ENCODE peak calls at places on chromosomes 3 and 15, in five cellular contexts. W is gastrocnemius medialis, L is endodermal cell, R is breast epithelium, Y is heart left ventricle. K is an unnamed sample.

GRCh38 chr3:161369531-161369930 is 1.8 kb downstream of the SPTSSB start:
- DNase-seq in W (no peak), L (no peak), R (no peak), Y (no peak), K (no peak)

GRCh38 chr15:75460646-75461045 is 9.2 kb upstream of the SIN3A start:
- DNase-seq in W (no peak), L (no peak), R (no peak), Y (no peak), K (no peak)

GRCh38 chr15:67840747-67841634 is 1.1 kb upstream of the RNU6-1 start:
- DNase-seq in W (no peak), L (peak; percentile 63), R (no peak), Y (no peak), K (no peak)

GRCh38 chr3:122730240-122730639 is 49.6 kb downstream of the PARP14 start:
- DNase-seq in W (no peak), L (peak; percentile 53), R (no peak), Y (no peak), K (no peak)

GRCh38 chr3:192444096-192444790 is 283.1 kb downstream of the FGF12 start:
- DNase-seq in W (peak; percentile 23), L (peak; percentile 90), R (peak; percentile 65), Y (peak; percentile 33), K (peak; percentile 43)

GRCh38 chr3:108012304-108012703 is 78.5 kb downstream of the CD47 start:
- DNase-seq in W (no peak), L (no peak), R (no peak), Y (no peak), K (no peak)

GRCh38 chr15:72195101-72195511 is 2.5 kb downstream of the GRAMD2A start:
- DNase-seq in W (no peak), L (peak; percentile 57), R (no peak), Y (no peak), K (no peak)

GRCh38 chr15:65057549-65057940 is 10.2 kb downstream of the RASL12 start:
- DNase-seq in W (no peak), L (no peak), R (no peak), Y (no peak), K (no peak)

GRCh38 chr3:113249111-113249510 is 37.8 kb downstream of the BOC start:
- DNase-seq in W (no peak), L (no peak), R (no peak), Y (no peak), K (no peak)

GRCh38 chr3:113245775-113246174 is 34.4 kb downstream of the BOC start:
- DNase-seq in W (peak; percentile 57), L (no peak), R (no peak), Y (peak; percentile 43), K (peak; percentile 58)

GRCh38 chr3:113247051-113247450 is 35.7 kb downstream of the BOC start:
- DNase-seq in W (no peak), L (no peak), R (no peak), Y (no peak), K (no peak)

GRCh38 chr3:113249601-113250000 is 38.2 kb downstream of the BOC start:
- DNase-seq in W (no peak), L (no peak), R (no peak), Y (no peak), K (no peak)

GRCh38 chr3:113247664-113248458 is 36.5 kb downstream of the BOC start:
- DNase-seq in W (no peak), L (no peak), R (no peak), Y (no peak), K (no peak)
- TF ChIP-seq CTCF in W (no peak), L (no peak), R (no peak), Y (no peak), K (no peak)

DNA sequence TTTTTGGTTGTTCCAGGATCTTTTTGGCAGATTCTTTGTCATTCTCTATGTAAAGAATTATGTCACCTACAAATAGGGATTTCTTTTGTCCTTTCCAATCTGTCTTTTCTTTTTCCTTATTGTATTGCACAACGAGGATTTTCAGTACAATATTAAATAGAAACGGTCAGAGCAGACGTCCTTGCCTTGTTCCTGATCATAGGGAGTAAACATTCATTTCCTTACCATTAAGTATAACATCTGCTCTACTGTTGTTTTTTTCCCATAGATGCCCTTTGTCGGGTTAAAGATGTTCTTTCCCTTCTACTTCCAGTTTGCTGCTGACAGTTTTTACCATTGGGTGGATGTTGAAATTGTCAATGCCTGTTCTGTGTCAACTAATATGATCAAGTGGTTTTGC is 528.4 kb downstream of the OCA2 start:
- DNase-seq in W (no peak), L (no peak), R (no peak), Y (no peak), K (no peak)
- H3K9me3 ChIP-seq in W (no peaks in the 10 kb centered on the region), L (no peaks in the 10 kb centered on the region), R (no peaks in the 10 kb centered on the region), Y (no peaks in the 10 kb centered on the region), K (no peaks in the 10 kb centered on the region)

GRCh38 chr15:77144028-77144427 is 73.1 kb upstream of the TSPAN3 start:
- DNase-seq in W (no peak), L (no peak), R (no peak), Y (no peak), K (no peak)
- H3K4me3 ChIP-seq in W (no peak overlapping the region), L (no peak overlapping the region), R (no peak overlapping the region), Y (no peak overlapping the region), K (no peak overlapping the region)

GRCh38 chr3:48558446-48559134 is 2.0 kb upstream of the PFKFB4 start:
- DNase-seq in W (peak; percentile 60), L (no peak), R (no peak), Y (peak; percentile 45), K (peak; percentile 47)
- TF ChIP-seq CTCF in W (peak; percentile 13), L (peak; percentile 13), R (no peak), Y (peak; percentile 5), K (no peak)

GRCh38 chr3:8363200-8363599 is 138.4 kb upstream of the LMCD1 start:
- DNase-seq in W (no peak), L (no peak), R (no peak), Y (no peak), K (no peak)

GRCh38 chr3:8353364-8353763 is 148.3 kb upstream of the LMCD1 start:
- DNase-seq in W (no peak), L (no peak), R (no peak), Y (no peak), K (no peak)

GRCh38 chr3:8352475-8352874 is 149.1 kb upstream of the LMCD1 start:
- DNase-seq in W (no peak), L (no peak), R (no peak), Y (no peak), K (no peak)

GRCh38 chr3:8355346-8355745 is 146.3 kb upstream of the LMCD1 start:
- DNase-seq in W (no peak), L (no peak), R (no peak), Y (no peak), K (no peak)

DNA sequence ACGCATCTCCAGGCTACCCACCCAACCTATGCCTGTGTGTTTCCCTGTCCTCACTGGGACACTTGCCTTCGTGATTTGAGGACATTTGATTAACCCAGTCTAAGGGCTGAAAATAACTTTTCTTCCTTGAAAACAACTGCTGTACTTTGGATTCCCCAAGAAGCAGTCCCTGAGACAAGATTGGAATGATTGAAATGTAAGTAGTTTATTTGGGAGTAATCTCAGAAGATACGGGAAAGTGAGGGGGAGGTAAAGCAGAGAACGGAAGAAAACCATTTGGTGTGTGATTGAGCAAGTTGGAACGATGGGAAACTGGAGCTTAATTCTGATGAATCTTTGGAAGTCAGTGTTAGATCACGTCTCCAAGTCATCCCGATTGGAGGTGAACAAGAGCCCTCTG is 143.8 kb upstream of the LMCD1 start:
- DNase-seq in W (no peak), L (no peak), R (no peak), Y (no peak), K (no peak)
- H3K9me3 ChIP-seq in W (no peaks in the 10 kb centered on the region), L (no peaks in the 10 kb centered on the region), R (no peaks in the 10 kb centered on the region), Y (no peaks in the 10 kb centered on the region), K (no peaks in the 10 kb centered on the region)

GRCh38 chr3:18390024-18390660 is 35.0 kb downstream of the SATB1 start:
- DNase-seq in W (no peak), L (no peak), R (no peak), Y (no peak), K (no peak)
- H3K4me3 ChIP-seq in W (no peak overlapping the region), L (no peak overlapping the region), R (no peak overlapping the region), Y (no peak overlapping the region), K (no peak overlapping the region)

DNA sequence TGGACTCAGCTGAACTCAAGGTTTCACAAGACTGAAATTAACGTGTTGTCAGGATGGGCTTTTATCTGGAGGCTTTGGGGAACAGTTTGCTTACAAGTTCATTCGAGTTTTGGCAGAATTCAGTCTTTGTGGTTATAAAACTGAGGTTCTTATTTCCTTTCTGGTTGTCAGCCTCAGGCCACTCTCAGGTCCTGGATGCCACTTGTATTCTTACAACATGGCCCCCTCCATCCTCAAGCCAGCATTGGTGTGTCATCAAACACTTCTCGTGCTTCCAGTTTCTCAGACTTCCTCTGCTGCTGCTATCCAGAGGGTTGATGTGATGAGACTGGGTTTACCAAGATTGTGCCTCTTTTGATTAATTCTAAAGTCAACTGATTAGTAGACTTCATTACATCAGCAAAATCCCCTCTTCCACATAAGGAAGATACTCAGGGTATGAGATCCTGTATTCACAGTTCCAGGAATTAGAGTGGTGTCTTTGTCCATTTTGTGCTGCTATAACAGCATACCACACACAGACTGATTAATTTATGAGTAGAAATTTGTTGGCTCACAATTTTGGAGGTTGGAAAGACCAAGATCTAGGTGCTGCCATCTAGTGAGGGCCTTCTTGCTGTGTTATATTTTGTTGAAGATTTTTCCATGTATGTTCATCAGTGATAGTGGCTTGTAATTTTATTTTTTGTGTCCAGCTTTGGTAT is 10.9 kb downstream of the LRCH3 start:
- DNase-seq in W (no peak), L (no peak), R (no peak), Y (no peak), K (no peak)
- TF ChIP-seq CTCF in W (peak; percentile 19), L (peak; percentile 40), R (no peak), Y (peak; percentile 34), K (peak; percentile 33)

GRCh38 chr15:25185156-25185710 is 230.4 kb downstream of the SNRPN start:
- DNase-seq in W (no peak), L (peak; percentile 20), R (no peak), Y (no peak), K (peak; percentile 3)
- H3K9me3 ChIP-seq in W (no peaks in the 10 kb centered on the region), L (no peaks in the 10 kb centered on the region), R (peaks cover 57% of the 10 kb centered on the region), Y (no peaks in the 10 kb centered on the region), K (peaks cover 47% of the 10 kb centered on the region)

GRCh38 chr15:69296606-69297005 is 2.1 kb upstream of the PAQR5 start:
- DNase-seq in W (no peak), L (no peak), R (no peak), Y (no peak), K (no peak)

GRCh38 chr15:69299451-69300128 is 878 bp downstream of the PAQR5 start:
- DNase-seq in W (no peak), L (peak; percentile 67), R (no peak), Y (no peak), K (no peak)

GRCh38 chr15:69298697-69299441 is at the start of gene PAQR5:
- DNase-seq in W (no peak), L (peak; percentile 76), R (no peak), Y (no peak), K (peak; percentile 25)

GRCh38 chr15:69298354-69298696 is 387 bp upstream of the PAQR5 start:
- DNase-seq in W (no peak), L (no peak), R (no peak), Y (no peak), K (no peak)

GRCh38 chr15:69297642-69298353 is 914 bp upstream of the PAQR5 start:
- DNase-seq in W (no peak), L (no peak), R (no peak), Y (no peak), K (no peak)
- H3K4me3 ChIP-seq in W (no peak overlapping the region), L (no peak overlapping the region), R (no peak overlapping the region), Y (peak overlapping the region; percentile 60), K (peak overlapping the region; percentile 80)

K was measured in left ventricle myocardium inferior.